ENCODE peak calls at places on chromosomes 11 and 22, in nine cellular contexts. M, I, G, C, L, F, J, E and O are unnamed samples.

GRCh38 chr11:122339661-122340060 is 223.6 kb upstream of the BLID start:
- DNase-seq in F (no peak), C (no peak), E (no peak), G (no peak), I (no peak), L (no peak), M (no peak), J (no peak), O (no peak)

GRCh38 chr11:130886704-130887103 is 29.6 kb downstream of the SNX19 start:
- DNase-seq in I (no peak), G (no peak), E (no peak), F (no peak), J (no peak), M (no peak), L (no peak), C (no peak), O (no peak)

GRCh38 chr22:26579331-26579886 is 10.5 kb downstream of the TPST2 start:
- DNase-seq in I (no peak), M (no peak), J (no peak), F (no peak), C (no peak), E (no peak), G (peak), L (peak), O (no peak)

GRCh38 chr11:78651136-78651775 is 76.6 kb upstream of the NARS2 start:
- DNase-seq in M (no peak), C (no peak), E (no peak), J (no peak), G (no peak), L (no peak), I (no peak), F (no peak), O (no peak)

GRCh38 chr11:84146826-84147225 is 860.7 kb upstream of the CCDC90B start:
- DNase-seq in C (no peak), M (no peak), E (no peak), I (no peak), F (no peak), G (no peak), L (no peak), J (no peak), O (peak)

GRCh38 chr11:134724779-134725140 is 312.7 kb upstream of the B3GAT1 start:
- DNase-seq in J (no peak), G (no peak), E (no peak), C (no peak), F (no peak), L (no peak), M (no peak), I (no peak), O (peak)

GRCh38 chr22:31538815-31539214 is 42.5 kb downstream of the SFI1 start:
- DNase-seq in C (no peak), J (no peak), E (no peak), I (no peak), F (no peak), M (no peak), L (peak), G (peak), O (no peak)

GRCh38 chr22:19199479-19199878 is 20.9 kb upstream of the SLC25A1 start:
- DNase-seq in F (no peak), L (no peak), C (no peak), J (no peak), M (no peak), I (no peak), G (no peak), E (no peak), O (no peak)

GRCh38 chr11:112219476-112220232 is 6.6 kb upstream of the PTS start:
- DNase-seq in I (peak), E (peak), J (no peak), F (peak), M (peak), L (peak), C (peak), G (no peak), O (peak)

GRCh38 chr11:102521121-102521520 is 9.4 kb downstream of the MMP7 start:
- DNase-seq in F (no peak), M (no peak), C (no peak), J (no peak), G (no peak), I (no peak), E (no peak), L (no peak), O (no peak)

GRCh38 chr11:135022430-135022829 is 610.4 kb upstream of the B3GAT1 start:
- DNase-seq in C (no peak), G (no peak), M (no peak), L (no peak), E (no peak), J (no peak), F (no peak), I (no peak), O (no peak)

GRCh38 chr22:27637604-27638003 is 164.0 kb downstream of the MN1 start:
- DNase-seq in M (peak), E (no peak), F (peak), C (no peak), I (no peak), L (no peak), G (no peak), J (no peak), O (no peak)

GRCh38 chr11:73950869-73951710 is at the start of gene DNAJB13:
- DNase-seq in M (peak), F (peak), L (no peak), C (peak), I (peak), J (peak), E (no peak), G (no peak), O (peak)

GRCh38 chr22:44587004-44587793 is 89.2 kb upstream of the RTL6 start:
- DNase-seq in C (no peak), E (no peak), G (no peak), L (peak), I (peak), F (peak), J (no peak), M (no peak), O (peak)

GRCh38 chr11:56841210-56841810 is 92.8 kb upstream of the OR9G4 start:
- DNase-seq in C (peak), M (peak), G (peak), L (peak), F (peak), E (peak), I (peak), J (peak), O (peak)

GRCh38 chr22:45603631-45604030 is 68.0 kb upstream of the ATXN10 start:
- DNase-seq in M (no peak), G (no peak), I (no peak), C (no peak), F (no peak), L (no peak), E (no peak), J (no peak), O (no peak)

GRCh38 chr11:2930705-2931415 is 1.6 kb upstream of the PHLDA2 start:
- DNase-seq in E (no peak), C (no peak), J (no peak), I (peak), F (peak), L (peak), M (peak), G (no peak), O (peak)

GRCh38 chr22:27919943-27920755 is 1.1 kb upstream of the PITPNB start:
- DNase-seq in M (peak), C (peak), E (peak), J (no peak), G (no peak), L (no peak), F (peak), I (no peak), O (peak)